ENCODE peak calls at places on chromosome 19, in five cellular contexts. C is fibroblast of mammary gland, A is pancreas, S is IMR-90, H is fibroblast of pulmonary artery. O is an unnamed sample.
A peak's percentile ranks its signal among the peaks of the same experiment; 100 is the strongest.

GRCh38 chr19:33174186-33174585 is 19.9 kb upstream of the LRP3 start:
- DNase-seq in S (no peak), A (no peak), H (no peak), C (no peak), O (no peak)

GRCh38 chr19:45598267-45599011 is 3.6 kb downstream of the GPR4 start:
- DNase-seq in H (peak; percentile 57), C (peak; percentile 19), S (no peak), A (no peak), O (no peak)

GRCh38 chr19:55600336-55601028 is 394 bp downstream of the ZNF524 start:
- DNase-seq in S (peak; percentile 54), C (no peak), H (no peak), A (no peak), O (peak; percentile 94)

GRCh38 chr19:6125571-6125989 is 9.9 kb upstream of the ACSBG2 start:
- DNase-seq in H (peak; percentile 83), S (peak; percentile 77), C (peak; percentile 81), A (no peak), O (peak; percentile 86)

GRCh38 chr19:13056052-13056660 is 46.5 kb downstream of the LYL1 start:
- DNase-seq in S (peak; percentile 71), C (peak; percentile 76), A (no peak), H (peak; percentile 78), O (peak; percentile 26)

GRCh38 chr19:43616306-43616705 is 3.1 kb downstream of the ZNF428 start:
- DNase-seq in C (no peak), H (no peak), S (no peak), A (no peak), O (no peak)

GRCh38 chr19:2775556-2776430 is 7.3 kb downstream of the SGTA start:
- DNase-seq in S (peak; percentile 35), A (no peak), C (peak; percentile 86), H (peak; percentile 19), O (no peak)

GRCh38 chr19:44635581-44636438 is 7.9 kb upstream of the PVR start:
- DNase-seq in S (peak; percentile 63), A (no peak), H (peak; percentile 44), C (peak; percentile 33), O (no peak)

GRCh38 chr19:16462757-16463250 is 9.0 kb downstream of the EPS15L1 start:
- DNase-seq in C (peak; percentile 56), A (no peak), H (no peak), S (peak; percentile 34), O (no peak)

GRCh38 chr19:39568604-39569003 is 28.6 kb upstream of the EID2 start:
- DNase-seq in H (peak; percentile 7), S (no peak), A (no peak), C (peak; percentile 3), O (no peak)

GRCh38 chr19:6221878-6222746 is 57.7 kb downstream of the MLLT1 start:
- DNase-seq in S (no peak), A (peak; percentile 54), H (no peak), C (no peak), O (no peak)

GRCh38 chr19:46659151-46660007 is 1.6 kb downstream of the DACT3 start:
- DNase-seq in H (peak; percentile 17), A (no peak), C (no peak), S (no peak), O (peak; percentile 33)

GRCh38 chr19:10291554-10292205 is 1.9 kb downstream of the ICAM5 start:
- DNase-seq in H (no peak), A (peak; percentile 70), C (no peak), S (peak; percentile 10), O (no peak)

GRCh38 chr19:35556846-35557538 is 6.5 kb downstream of the ATP4A start:
- DNase-seq in A (peak; percentile 41), C (no peak), S (no peak), H (no peak), O (no peak)

GRCh38 chr19:35558400-35559280 is 4.8 kb downstream of the ATP4A start:
- DNase-seq in C (no peak), H (no peak), S (no peak), A (peak; percentile 67), O (no peak)

GRCh38 chr19:35559281-35559659 is 4.2 kb downstream of the ATP4A start:
- DNase-seq in C (no peak), S (no peak), H (no peak), A (peak; percentile 51), O (no peak)

GRCh38 chr19:35556025-35556590 is 7.3 kb downstream of the ATP4A start:
- DNase-seq in H (no peak), C (no peak), S (no peak), A (no peak), O (no peak)

GRCh38 chr19:35557539-35558399 is 5.7 kb downstream of the ATP4A start:
- DNase-seq in S (peak; percentile 33), A (peak; percentile 87), C (peak; percentile 41), H (peak; percentile 58), O (peak; percentile 83)
- TF ChIP-seq CTCF in S (no peak), A (no peak), C (no peak), H (no peak), O (peak; percentile 31)

DNA sequence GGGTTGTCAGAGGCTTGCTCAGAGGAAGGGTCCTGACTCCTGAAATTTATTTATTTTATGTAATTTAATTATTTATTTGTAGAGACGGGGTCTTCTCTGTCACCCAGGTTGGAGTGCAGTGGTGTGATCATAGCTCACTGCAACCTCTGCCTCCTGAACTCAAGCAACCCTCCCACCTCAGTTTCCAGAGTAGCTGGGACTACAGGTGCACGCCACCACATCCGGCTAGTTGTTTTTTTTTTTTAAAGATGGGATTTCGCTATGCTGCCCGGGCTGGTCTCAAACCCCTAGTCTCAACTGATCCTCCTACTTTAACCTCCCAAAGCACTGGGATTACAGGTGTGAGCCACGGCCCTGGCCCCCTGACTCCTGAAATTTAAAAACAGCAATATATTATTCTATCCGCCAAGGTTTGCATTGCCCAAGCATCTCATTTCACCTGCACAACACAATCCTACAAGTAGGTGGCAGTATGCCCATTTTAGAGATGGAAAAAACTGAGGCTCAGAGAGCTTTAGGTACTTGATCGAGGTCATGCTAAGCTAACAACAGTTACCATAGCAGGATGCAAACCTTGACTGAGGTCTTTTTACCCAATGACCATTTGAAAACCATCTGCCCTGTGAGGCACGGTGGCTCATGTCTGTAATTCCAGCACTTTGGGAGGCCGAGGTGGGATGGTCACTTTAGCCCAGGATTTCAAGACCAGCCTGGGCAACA is 18.1 kb downstream of the ARHGEF18 start:
- DNase-seq in A (no peak), S (peak; percentile 33), C (peak; percentile 66), H (peak; percentile 58), O (peak; percentile 60)
- TF ChIP-seq CTCF in A (peak; percentile 18), S (peak; percentile 37), C (peak; percentile 45), H (peak; percentile 24), O (peak; percentile 56)

GRCh38 chr19:24159707-24160106 is 72.7 kb downstream of the ZNF254 start:
- DNase-seq in S (peak; percentile 17), H (peak; percentile 24), C (peak; percentile 11), A (no peak), O (no peak)
- TF ChIP-seq CTCF in S (peak; percentile 38), H (peak; percentile 55), C (peak; percentile 37), A (no peak), O (no peak)

GRCh38 chr19:8001995-8002849 is 3.2 kb downstream of the ELAVL1 start:
- DNase-seq in S (peak; percentile 75), C (peak; percentile 79), H (peak; percentile 85), A (peak; percentile 94), O (peak; percentile 84)
- TF ChIP-seq CTCF in S (peak; percentile 97), C (peak; percentile 97), H (peak; percentile 99), A (peak; percentile 98), O (peak; percentile 98)

GRCh38 chr19:7326105-7326877 is 22.4 kb upstream of the ARHGEF18 start:
- DNase-seq in C (peak; percentile 36), H (peak; percentile 21), A (no peak), S (no peak), O (peak; percentile 43)
- TF ChIP-seq CTCF in C (peak; percentile 45), H (peak; percentile 38), A (no peak), S (no peak), O (peak; percentile 61)

O was measured in A673.